ENCODE peak calls at places on chromosomes 2 and 18, in five cellular contexts. R is activated CD4-positive, alpha-beta T cell treated with anti-CD3 and anti-CD28 coated beads, Interleukin-2, amount 50 U/mL, for 4 hours; O is HTR-8/SVneo; V is choroid plexus epithelial cell; L is NCI-H187. U is an unnamed sample.

GRCh38 chr2:199057936-199058335 is 399.8 kb downstream of the SATB2 start:
- DNase-seq in R (no peak), O (no peak), L (no peak), V (no peak), U (no peak)

GRCh38 chr2:5818947-5819346 is 126.8 kb downstream of the SOX11 start:
- DNase-seq in L (no peak), O (no peak), V (no peak), R (no peak), U (no peak)

GRCh38 chr2:20049631-20050030 is 1.8 kb downstream of the LAPTM4A start:
- DNase-seq in L (no peak), O (no peak), R (no peak), V (peak; percentile 43), U (no peak)

GRCh38 chr18:50203801-50204604 is 9.1 kb upstream of the MYO5B start:
- DNase-seq in V (peak; percentile 64), R (no peak), O (peak; percentile 17), L (peak; percentile 69), U (no peak)

GRCh38 chr2:233976690-233977294 is 59.6 kb downstream of the TRPM8 start:
- DNase-seq in V (peak; percentile 88), O (peak; percentile 60), R (no peak), L (no peak), U (peak; percentile 93)

GRCh38 chr2:10914272-10914693 is 2.5 kb downstream of the KCNF1 start:
- DNase-seq in L (no peak), V (peak; percentile 17), O (no peak), R (no peak), U (no peak)

GRCh38 chr2:13660231-13660630 is 943.5 kb downstream of the TRIB2 start:
- DNase-seq in L (no peak), R (no peak), V (no peak), O (no peak), U (no peak)

GRCh38 chr2:230658877-230659652 is 53.6 kb upstream of the CAB39 start:
- DNase-seq in R (peak; percentile 39), O (no peak), V (no peak), L (no peak), U (no peak)

GRCh38 chr18:77223653-77224052 is 26.0 kb upstream of the GALR1 start:
- DNase-seq in V (peak; percentile 69), L (no peak), R (no peak), O (peak; percentile 22), U (no peak)

GRCh38 chr2:216006164-216006663 is 7.1 kb downstream of the MREG start:
- DNase-seq in V (no peak), R (no peak), L (no peak), O (peak; percentile 61), U (no peak)

GRCh38 chr18:61785588-61785987 is 107.2 kb downstream of the RNF152 start:
- DNase-seq in O (no peak), L (no peak), R (no peak), V (no peak), U (no peak)

GRCh38 chr2:232418466-232419244 is 12.0 kb downstream of the ALPG start:
- DNase-seq in O (peak; percentile 36), R (no peak), L (no peak), V (peak; percentile 33), U (no peak)

GRCh38 chr2:239930871-239931771 is 94.0 kb downstream of the NDUFA10 start:
- DNase-seq in O (no peak), R (no peak), V (no peak), L (no peak), U (no peak)

GRCh38 chr2:226887940-226888339 is 52.1 kb downstream of the RHBDD1 start:
- DNase-seq in V (peak; percentile 59), L (no peak), O (no peak), R (no peak), U (no peak)

GRCh38 chr2:43636616-43637015 is 444 bp upstream of the PLEKHH2 start:
- DNase-seq in R (peak; percentile 7), O (no peak), V (no peak), L (no peak), U (no peak)

GRCh38 chr18:47756364-47757016 is 174.0 kb downstream of the SMAD2 start:
- DNase-seq in O (peak; percentile 50), R (peak; percentile 33), L (no peak), V (peak; percentile 73), U (no peak)

GRCh38 chr2:97991081-97991856 is 4.5 kb downstream of the TMEM131 start:
- DNase-seq in R (no peak), O (no peak), L (no peak), V (no peak), U (no peak)

GRCh38 chr2:15449542-15450236 is 111.4 kb downstream of the NBAS start:
- DNase-seq in L (no peak), O (no peak), V (no peak), R (no peak), U (no peak)

GRCh38 chr2:43934567-43934966 is 61.2 kb downstream of the LRPPRC start:
- DNase-seq in L (no peak), O (no peak), R (no peak), V (peak; percentile 13), U (no peak)

GRCh38 chr2:47867205-47867604 is 39.1 kb downstream of the FBXO11 start:
- DNase-seq in O (peak; percentile 15), L (no peak), V (peak; percentile 72), R (no peak), U (peak; percentile 36)

GRCh38 chr2:116435648-116436047 is 1378.8 kb upstream of the DDX18 start:
- DNase-seq in O (no peak), L (no peak), V (no peak), R (no peak), U (no peak)

GRCh38 chr18:48408727-48409590 is at the start of gene ZBTB7C:
- DNase-seq in L (no peak), O (no peak), R (no peak), V (peak; percentile 9), U (no peak)

GRCh38 chr2:160061533-160062282 is 707 bp downstream of the PLA2R1 start:
- DNase-seq in O (no peak), L (no peak), R (no peak), V (no peak), U (no peak)

GRCh38 chr2:191631754-191632153 is 46.2 kb upstream of the NABP1 start:
- DNase-seq in R (no peak), L (no peak), V (peak; percentile 93), O (peak; percentile 68), U (no peak)

GRCh38 chr2:17522303-17522702 is 4.1 kb upstream of the RAD51AP2 start:
- DNase-seq in L (no peak), V (no peak), R (no peak), O (no peak), U (no peak)

GRCh38 chr2:133892352-133892913 is 324.2 kb upstream of the NCKAP5 start:
- DNase-seq in L (no peak), R (no peak), V (no peak), O (no peak), U (no peak)

GRCh38 chr18:74234326-74235171 is 57.2 kb downstream of the CYB5A start:
- DNase-seq in R (no peak), V (peak; percentile 99), L (no peak), O (no peak), U (no peak)

GRCh38 chr2:16281451-16282330 is 341.3 kb downstream of the MYCN start:
- DNase-seq in R (no peak), O (no peak), L (peak; percentile 78), V (peak; percentile 8), U (no peak)

GRCh38 chr2:200025717-200026116 is 70.3 kb downstream of the MAIP1 start:
- DNase-seq in V (no peak), O (no peak), L (no peak), R (no peak), U (no peak)

GRCh38 chr2:66578067-66578852 is 143.3 kb downstream of the MEIS1 start:
- DNase-seq in L (no peak), R (no peak), O (no peak), V (peak; percentile 28), U (no peak)

GRCh38 chr2:104444392-104444791 is 409.5 kb upstream of the POU3F3 start:
- DNase-seq in R (no peak), O (no peak), L (no peak), V (no peak), U (no peak)

GRCh38 chr2:204012081-204012653 is 75.6 kb downstream of the ICOS start:
- DNase-seq in L (no peak), O (no peak), R (no peak), V (no peak), U (no peak)

GRCh38 chr2:229539628-229540027 is 174.7 kb downstream of the DNER start:
- DNase-seq in O (no peak), R (no peak), L (no peak), V (peak; percentile 67), U (no peak)

GRCh38 chr2:18435425-18436037 is 124.9 kb downstream of the RDH14 start:
- DNase-seq in O (peak; percentile 38), V (peak; percentile 89), L (peak; percentile 13), R (no peak), U (peak; percentile 43)

U was measured in Panc1.